ENCODE peak calls at places on chromosomes 2 and 18, in four cellular contexts. K is H1, I is HepG2, W is GM12878. R is an unnamed sample.
A peak's percentile ranks its signal among the peaks of the same experiment; 100 is the strongest.

GRCh38 chr18:7259482-7259881 is 28.6 kb downstream of the LRRC30 start:
- DNase-seq in I (no peak), K (no peak), W (no peak), R (peak; percentile 70)

GRCh38 chr2:6079405-6079804 is 387.2 kb downstream of the SOX11 start:
- DNase-seq in K (no peak), W (no peak), I (no peak), R (no peak)

GRCh38 chr2:173355132-173355865 is 627 bp downstream of the CDCA7 start:
- DNase-seq in K (peak; percentile 33), W (no peak), I (peak; percentile 18), R (peak; percentile 79)

GRCh38 chr2:205130111-205130829 is 552.0 kb upstream of the NRP2 start:
- DNase-seq in I (no peak), W (no peak), K (no peak), R (no peak)

GRCh38 chr18:3093624-3094354 is 80.8 kb upstream of the LPIN2 start:
- DNase-seq in I (no peak), W (no peak), K (no peak), R (no peak)

GRCh38 chr18:32422185-32422584 is 48.5 kb downstream of the GAREM1 start:
- DNase-seq in K (no peak), I (no peak), W (no peak), R (no peak)

GRCh38 chr2:128305555-128306080 is 13.1 kb downstream of the HS6ST1 start:
- DNase-seq in K (no peak), I (no peak), W (no peak), R (no peak)

GRCh38 chr2:44295636-44296359 is 20.5 kb downstream of the SLC3A1 start:
- DNase-seq in K (no peak), W (no peak), I (peak; percentile 40), R (no peak)

GRCh38 chr18:8121942-8122480 is 487.2 kb upstream of the RAB12 start:
- DNase-seq in I (no peak), K (peak; percentile 17), W (no peak), R (no peak)

GRCh38 chr18:13051159-13051558 is 60.0 kb downstream of the CEP192 start:
- DNase-seq in K (no peak), W (no peak), I (no peak), R (no peak)

GRCh38 chr2:6148887-6149286 is 456.7 kb downstream of the SOX11 start:
- DNase-seq in I (no peak), W (no peak), K (no peak), R (no peak)

GRCh38 chr2:161265874-161266273 is 42.4 kb upstream of the PSMD14 start:
- DNase-seq in I (no peak), W (no peak), K (no peak), R (no peak)

GRCh38 chr2:66665124-66665984 is 230.4 kb downstream of the MEIS1 start:
- DNase-seq in W (no peak), I (no peak), K (no peak), R (no peak)

GRCh38 chr2:96856776-96857673 is 791 bp downstream of the ANKRD39 start:
- DNase-seq in W (no peak), I (peak; percentile 47), K (no peak), R (no peak)

GRCh38 chr2:96859681-96860064 is 1.9 kb upstream of the ANKRD39 start:
- DNase-seq in W (no peak), I (no peak), K (no peak), R (no peak)

GRCh38 chr2:96861074-96861473 is 3.3 kb upstream of the ANKRD39 start:
- DNase-seq in I (no peak), W (no peak), K (no peak), R (no peak)

GRCh38 chr2:96859338-96859649 is 1.5 kb upstream of the ANKRD39 start:
- DNase-seq in W (no peak), I (no peak), K (no peak), R (no peak)

DNA sequence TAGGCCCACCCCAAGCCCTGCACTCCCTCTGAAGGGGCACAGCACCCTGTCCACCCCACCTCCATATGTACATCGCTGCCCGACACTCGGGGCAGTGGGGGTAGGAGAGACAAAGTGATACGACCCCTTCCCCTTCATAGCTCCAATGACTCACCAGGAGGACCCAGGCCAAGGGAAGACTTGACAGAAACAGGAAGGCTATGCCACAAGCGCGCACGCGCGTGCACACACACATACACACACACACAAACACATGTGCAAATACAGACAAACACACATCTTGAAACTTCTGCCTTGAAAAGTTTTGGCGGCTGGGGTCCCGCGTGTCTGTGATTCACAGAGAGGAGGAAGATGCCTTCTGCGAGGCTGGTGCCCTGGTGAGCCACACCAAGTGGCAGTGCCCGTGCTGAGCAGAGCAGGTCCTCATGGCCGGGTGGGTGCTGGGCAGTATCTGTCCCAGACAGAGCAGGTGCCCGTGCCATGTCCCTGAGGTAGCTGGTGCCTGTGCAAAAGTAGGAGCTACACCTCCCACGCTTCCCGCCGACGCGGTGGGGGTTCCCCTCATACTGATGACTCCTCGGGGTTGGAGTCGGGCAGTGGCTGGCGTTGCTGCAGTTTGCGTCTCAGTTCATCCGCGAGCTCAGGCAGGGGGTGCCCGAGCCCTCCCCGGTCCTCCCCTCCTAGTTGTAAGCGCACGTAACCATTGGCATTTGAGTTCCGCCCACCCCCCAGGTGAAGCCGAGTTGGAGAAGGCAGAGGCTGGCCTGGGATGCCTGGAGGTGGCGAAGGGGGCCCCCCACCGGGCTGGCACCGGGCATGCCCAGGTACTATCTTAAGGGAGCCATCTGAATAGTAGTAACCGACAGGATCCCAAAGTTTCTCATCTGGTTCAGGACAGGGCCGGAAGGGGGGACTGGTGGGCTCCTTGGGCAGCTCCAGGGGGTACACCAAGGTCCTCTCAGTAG is 2.5 kb upstream of the ANKRD39 start:
- DNase-seq in K (no peak), W (no peak), I (no peak), R (peak; percentile 21)
- TF ChIP-seq TAF1 in K (no peak), W (no peak), I (no peak), R (no peak)

GRCh38 chr2:138841459-138841858 is 61.3 kb upstream of the NXPH2 start:
- DNase-seq in K (no peak), W (no peak), I (no peak), R (no peak)

GRCh38 chr2:138842341-138842740 is 62.2 kb upstream of the NXPH2 start:
- DNase-seq in W (no peak), I (no peak), K (no peak), R (no peak)

DNA sequence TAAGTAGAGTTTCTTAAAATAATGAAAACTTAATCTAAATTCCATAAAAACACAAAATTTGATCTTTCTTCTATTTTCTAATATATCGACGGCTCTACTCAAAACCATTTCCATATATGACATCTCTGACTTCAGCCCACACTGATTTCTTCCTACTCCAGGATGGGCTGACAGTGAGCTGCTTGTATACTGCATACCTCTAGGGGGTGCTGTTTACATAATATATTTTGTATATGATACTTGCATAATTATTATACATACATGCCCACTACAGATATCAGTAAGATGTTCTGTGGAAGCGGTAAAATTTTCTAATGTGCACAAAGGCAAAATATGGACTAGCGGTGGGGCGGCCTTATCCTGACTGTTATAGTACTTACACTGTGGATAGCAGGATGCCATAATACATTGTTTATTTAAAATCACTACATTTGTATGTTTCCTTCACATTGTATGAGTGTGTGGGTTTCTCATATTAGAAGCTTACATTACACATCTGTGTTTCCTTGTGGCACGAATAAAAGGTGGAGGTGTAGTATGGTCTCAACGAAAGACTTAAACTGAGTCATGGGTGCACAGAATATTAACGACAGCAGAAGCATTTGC is 66.1 kb upstream of the NXPH2 start:
- DNase-seq in K (no peak), I (peak; percentile 34), W (no peak), R (peak; percentile 47)
- TF ChIP-seq TCF12 in K (no peak), I (no peak), W (no peak), R (no peak)

DNA sequence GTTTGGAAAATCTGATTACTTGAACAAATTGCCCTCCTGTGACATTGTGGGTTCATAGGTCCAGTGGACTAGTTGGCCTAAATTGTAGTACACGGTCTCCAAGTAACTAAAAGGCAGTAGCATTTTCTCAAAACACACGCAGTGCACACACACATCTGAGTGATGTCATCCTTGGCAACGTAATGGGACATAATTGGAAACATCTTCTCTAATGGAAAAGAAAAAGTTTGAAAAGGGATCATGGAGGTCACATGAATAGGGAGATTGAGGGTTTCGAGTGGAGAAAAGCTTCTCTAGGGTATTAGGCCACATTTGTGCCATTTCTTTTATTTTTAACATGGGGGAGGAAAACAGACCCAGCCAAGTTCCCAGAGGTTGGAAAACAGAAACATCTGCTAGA is 93.3 kb downstream of the MAP4K4 start:
- DNase-seq in I (no peak), K (no peak), W (no peak), R (no peak)
- TF ChIP-seq YY1 in I (no peak), K (no peak), W (no peak), R (no peak)

GRCh38 chr2:240156435-240157146 is 16.1 kb upstream of the OTOS start:
- DNase-seq in W (no peak), I (no peak), K (no peak), R (no peak)
- TF ChIP-seq TAF1 in W (no peak), I (no peak), K (no peak), R (no peak)

GRCh38 chr2:227766361-227766883 is 20.7 kb downstream of the SCYGR8 start:
- DNase-seq in K (peak; percentile 70), I (peak; percentile 83), W (no peak), R (peak; percentile 86)

GRCh38 chr2:227761734-227762476 is 16.2 kb downstream of the SCYGR8 start:
- DNase-seq in K (no peak), I (peak; percentile 62), W (no peak), R (no peak)

GRCh38 chr2:227767830-227768229 is 22.1 kb downstream of the SCYGR8 start:
- DNase-seq in K (no peak), I (no peak), W (no peak), R (no peak)

DNA sequence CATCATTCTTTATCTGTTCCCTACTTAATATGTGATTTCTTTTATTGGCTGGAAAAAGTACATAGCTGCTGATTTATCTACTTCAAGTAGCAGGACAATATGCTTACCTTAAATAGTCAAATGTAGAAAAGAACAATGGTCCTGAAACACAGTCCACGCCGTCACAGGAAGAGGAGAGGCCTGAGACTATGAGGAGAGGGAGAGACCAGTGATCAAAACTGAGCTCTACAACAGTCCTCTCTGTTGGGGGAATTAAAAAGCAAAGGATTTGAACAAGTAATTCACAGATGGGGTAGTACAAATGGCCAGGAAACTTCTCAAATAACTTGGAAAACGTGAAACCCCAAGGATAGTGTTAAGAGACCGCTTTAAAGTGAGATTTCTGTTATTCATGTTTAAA is 20.1 kb downstream of the SCYGR8 start:
- DNase-seq in I (no peak), W (no peak), K (no peak), R (no peak)
- TF ChIP-seq TCF12 in I (no peak), W (no peak), K (no peak), R (no peak)

DNA sequence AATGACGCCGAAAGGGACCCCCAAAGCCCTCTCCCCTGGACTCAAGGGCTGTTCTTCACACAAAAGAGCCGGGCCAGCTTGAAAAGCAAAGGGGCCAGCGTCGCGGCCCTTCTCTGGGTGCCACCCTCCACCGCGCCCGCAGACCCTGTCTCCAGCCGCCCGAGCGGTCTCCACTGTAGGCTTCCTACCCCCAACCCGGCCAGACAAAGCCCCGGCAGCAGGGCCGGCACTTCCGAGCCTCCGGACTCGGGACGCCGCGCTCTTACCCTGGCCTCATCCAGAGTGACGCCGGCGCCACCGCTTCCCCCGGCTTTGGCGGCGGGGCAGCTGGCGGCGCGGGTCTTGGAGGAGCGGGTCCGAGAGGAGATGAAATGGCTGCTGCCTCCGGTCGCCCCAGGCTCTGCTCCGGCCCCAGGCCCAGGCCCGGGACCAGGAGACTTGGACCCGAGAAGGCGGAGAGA is 604 bp downstream of the ATAD2B start:
- DNase-seq in I (no peak), K (no peak), W (no peak), R (peak; percentile 84)
- TF ChIP-seq YY1 in I (no peak), K (no peak), W (no peak), R (no peak)

DNA sequence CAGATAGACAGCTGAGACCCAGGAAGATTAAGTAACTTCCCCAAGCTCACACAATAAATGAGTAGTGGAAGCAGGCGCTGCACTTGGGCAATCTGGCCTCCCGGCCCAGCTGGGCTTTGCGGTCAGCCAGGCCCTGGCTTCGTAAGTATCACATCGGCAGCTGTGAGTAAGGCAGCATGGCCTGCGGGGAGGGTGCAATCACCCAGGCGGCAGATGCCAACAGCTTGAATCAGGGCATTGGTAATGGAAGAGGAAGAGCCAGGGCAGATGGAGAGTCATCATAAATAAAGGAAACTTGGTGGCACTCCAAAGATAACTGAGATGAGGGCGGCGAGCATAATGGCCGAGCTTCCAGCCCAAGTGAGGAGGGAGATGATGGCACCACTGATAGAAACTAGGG is 217.9 kb upstream of the PID1 start:
- DNase-seq in I (no peak), W (no peak), K (no peak), R (peak; percentile 46)
- TF ChIP-seq TAF1 in I (no peak), W (no peak), K (no peak), R (no peak)